ENCODE peak calls at places on chromosomes 13 and 19, in six cellular contexts. One of them, this sample, is unnamed.

GRCh38 chr19:49106648-49107135 is 7.5 kb upstream of the LIN7B start:
- DNase-seq in transverse colon: peak; percentile 61
- DNase-seq in breast epithelium: no peak
- DNase-seq in neural progenitor cell: peak; percentile 76
- DNase-seq in A549: peak; percentile 87
- DNase-seq in testis: peak; percentile 63
- DNase-seq in this sample: no peak

GRCh38 chr13:52830946-52831345 is 17.5 kb downstream of the PCDH8 start:
- DNase-seq in transverse colon: no peak
- DNase-seq in breast epithelium: no peak
- DNase-seq in neural progenitor cell: no peak
- DNase-seq in A549: no peak
- DNase-seq in testis: no peak
- DNase-seq in this sample: no peak

GRCh38 chr19:52190679-52191293 is 934 bp downstream of the PPP2R1A start:
- DNase-seq in transverse colon: peak; percentile 55
- DNase-seq in breast epithelium: no peak
- DNase-seq in neural progenitor cell: peak; percentile 38
- DNase-seq in A549: peak; percentile 51
- DNase-seq in testis: peak; percentile 44
- DNase-seq in this sample: no peak

GRCh38 chr13:98450012-98450411 is 126.9 kb downstream of the STK24 start:
- DNase-seq in transverse colon: no peak
- DNase-seq in breast epithelium: no peak
- DNase-seq in neural progenitor cell: no peak
- DNase-seq in A549: no peak
- DNase-seq in testis: no peak
- DNase-seq in this sample: no peak

GRCh38 chr19:38394488-38394887 is 6.0 kb downstream of the SPRED3 start:
- DNase-seq in transverse colon: no peak
- DNase-seq in breast epithelium: no peak
- DNase-seq in neural progenitor cell: peak; percentile 86
- DNase-seq in A549: no peak
- DNase-seq in testis: no peak
- DNase-seq in this sample: no peak

GRCh38 chr13:86155756-86156155 is 356.5 kb upstream of the SLITRK6 start:
- DNase-seq in transverse colon: no peak
- DNase-seq in breast epithelium: no peak
- DNase-seq in neural progenitor cell: peak; percentile 8
- DNase-seq in A549: no peak
- DNase-seq in testis: no peak
- DNase-seq in this sample: no peak

GRCh38 chr19:28027116-28027515 is 1185.8 kb downstream of the UQCRFS1 start:
- DNase-seq in transverse colon: no peak
- DNase-seq in breast epithelium: no peak
- DNase-seq in neural progenitor cell: no peak
- DNase-seq in A549: no peak
- DNase-seq in testis: no peak
- DNase-seq in this sample: no peak

GRCh38 chr13:93231867-93232266 is 5.3 kb downstream of the GPC6 start:
- DNase-seq in transverse colon: no peak
- DNase-seq in breast epithelium: no peak
- DNase-seq in neural progenitor cell: no peak
- DNase-seq in A549: no peak
- DNase-seq in testis: no peak
- DNase-seq in this sample: no peak

GRCh38 chr13:51015973-51016372 is 95.1 kb downstream of the C13orf42 start:
- DNase-seq in transverse colon: no peak
- DNase-seq in breast epithelium: no peak
- DNase-seq in neural progenitor cell: no peak
- DNase-seq in A549: no peak
- DNase-seq in testis: no peak
- DNase-seq in this sample: no peak

GRCh38 chr19:12723643-12724426 is at the start of gene TNPO2:
- DNase-seq in transverse colon: peak; percentile 69
- DNase-seq in breast epithelium: no peak
- DNase-seq in neural progenitor cell: peak; percentile 92
- DNase-seq in A549: peak; percentile 74
- DNase-seq in testis: peak; percentile 80
- DNase-seq in this sample: no peak

GRCh38 chr13:112067871-112068305 is 939 bp downstream of the SOX1 start:
- DNase-seq in transverse colon: no peak
- DNase-seq in breast epithelium: no peak
- DNase-seq in neural progenitor cell: peak; percentile 76
- DNase-seq in A549: no peak
- DNase-seq in testis: no peak
- DNase-seq in this sample: no peak

GRCh38 chr19:51296331-51297093 is 14.9 kb upstream of the IGLON5 start:
- DNase-seq in transverse colon: no peak
- DNase-seq in breast epithelium: no peak
- DNase-seq in neural progenitor cell: peak; percentile 33
- DNase-seq in A549: peak; percentile 36
- DNase-seq in testis: peak; percentile 32
- DNase-seq in this sample: no peak

GRCh38 chr13:40061466-40062450 is 406.3 kb downstream of the COG6 start:
- DNase-seq in transverse colon: no peak
- DNase-seq in breast epithelium: no peak
- DNase-seq in neural progenitor cell: no peak
- DNase-seq in A549: no peak
- DNase-seq in testis: no peak
- DNase-seq in this sample: no peak

GRCh38 chr19:17686592-17687042 is 1.5 kb downstream of the UNC13A start:
- DNase-seq in transverse colon: no peak
- DNase-seq in breast epithelium: no peak
- DNase-seq in neural progenitor cell: peak; percentile 66
- DNase-seq in A549: peak; percentile 80
- DNase-seq in testis: peak; percentile 20
- DNase-seq in this sample: no peak

GRCh38 chr19:6663236-6664187 is 6.4 kb downstream of the TNFSF14 start:
- DNase-seq in transverse colon: no peak
- DNase-seq in breast epithelium: no peak
- DNase-seq in neural progenitor cell: no peak
- DNase-seq in A549: no peak
- DNase-seq in testis: no peak
- DNase-seq in this sample: no peak

GRCh38 chr19:22545751-22546150 is 88.4 kb upstream of the ZNF492 start:
- DNase-seq in transverse colon: peak; percentile 12
- DNase-seq in breast epithelium: peak; percentile 70
- DNase-seq in neural progenitor cell: peak; percentile 7
- DNase-seq in A549: peak; percentile 27
- DNase-seq in testis: peak; percentile 86
- DNase-seq in this sample: no peak

GRCh38 chr19:45769821-45770191 is 754 bp upstream of the SIX5 start:
- DNase-seq in transverse colon: peak; percentile 65
- DNase-seq in breast epithelium: no peak
- DNase-seq in neural progenitor cell: peak; percentile 73
- DNase-seq in A549: peak; percentile 70
- DNase-seq in testis: peak; percentile 55
- DNase-seq in this sample: no peak

GRCh38 chr19:18906605-18907519 is 10.9 kb upstream of the CERS1 start:
- DNase-seq in transverse colon: no peak
- DNase-seq in breast epithelium: no peak
- DNase-seq in neural progenitor cell: no peak
- DNase-seq in A549: no peak
- DNase-seq in testis: peak; percentile 94
- DNase-seq in this sample: no peak

GRCh38 chr19:18910010-18910409 is 9.2 kb downstream of the COPE start:
- DNase-seq in transverse colon: no peak
- DNase-seq in breast epithelium: no peak
- DNase-seq in neural progenitor cell: no peak
- DNase-seq in A549: no peak
- DNase-seq in testis: no peak
- DNase-seq in this sample: no peak

GRCh38 chr19:18910801-18911436 is 8.3 kb downstream of the COPE start:
- DNase-seq in transverse colon: no peak
- DNase-seq in breast epithelium: no peak
- DNase-seq in neural progenitor cell: no peak
- DNase-seq in A549: no peak
- DNase-seq in testis: no peak
- DNase-seq in this sample: no peak

GRCh38 chr19:18905520-18906236 is 9.7 kb upstream of the CERS1 start:
- DNase-seq in transverse colon: no peak
- DNase-seq in breast epithelium: no peak
- DNase-seq in neural progenitor cell: no peak
- DNase-seq in A549: no peak
- DNase-seq in testis: peak; percentile 64
- DNase-seq in this sample: no peak

GRCh38 chr19:18908917-18909619 is 10.1 kb downstream of the COPE start:
- DNase-seq in transverse colon: no peak
- DNase-seq in breast epithelium: no peak
- DNase-seq in neural progenitor cell: no peak
- DNase-seq in A549: no peak
- DNase-seq in testis: no peak
- DNase-seq in this sample: no peak
- H3K27ac ChIP-seq in transverse colon: no peak overlapping the region
- H3K27ac ChIP-seq in breast epithelium: no peak overlapping the region
- H3K27ac ChIP-seq in neural progenitor cell: no peak overlapping the region
- H3K27ac ChIP-seq in A549: no peak overlapping the region
- H3K27ac ChIP-seq in testis: no peak overlapping the region
- H3K27ac ChIP-seq in this sample: no peak overlapping the region

GRCh38 chr13:91817250-91817649 is 418.8 kb downstream of the GPC5 start:
- DNase-seq in transverse colon: no peak
- DNase-seq in breast epithelium: no peak
- DNase-seq in neural progenitor cell: no peak
- DNase-seq in A549: peak; percentile 17
- DNase-seq in testis: no peak
- DNase-seq in this sample: no peak
- TF ChIP-seq CTCF in transverse colon: no peak
- TF ChIP-seq CTCF in breast epithelium: no peak
- TF ChIP-seq CTCF in neural progenitor cell: peak; percentile 31
- TF ChIP-seq CTCF in A549: no peak
- TF ChIP-seq CTCF in testis: no peak
- TF ChIP-seq CTCF in this sample: no peak

GRCh38 chr19:35787227-35787799 is 11.9 kb downstream of the ARHGAP33 start:
- DNase-seq in transverse colon: no peak
- DNase-seq in breast epithelium: no peak
- DNase-seq in neural progenitor cell: no peak
- DNase-seq in A549: no peak
- DNase-seq in testis: no peak
- DNase-seq in this sample: no peak

GRCh38 chr19:35783469-35784400 is 8.4 kb downstream of the ARHGAP33 start:
- DNase-seq in transverse colon: no peak
- DNase-seq in breast epithelium: no peak
- DNase-seq in neural progenitor cell: no peak
- DNase-seq in A549: no peak
- DNase-seq in testis: no peak
- DNase-seq in this sample: no peak

GRCh38 chr19:35784401-35785086 is 9.2 kb downstream of the ARHGAP33 start:
- DNase-seq in transverse colon: no peak
- DNase-seq in breast epithelium: no peak
- DNase-seq in neural progenitor cell: peak; percentile 87
- DNase-seq in A549: no peak
- DNase-seq in testis: no peak
- DNase-seq in this sample: no peak

GRCh38 chr19:35786299-35787160 is 11.2 kb downstream of the ARHGAP33 start:
- DNase-seq in transverse colon: no peak
- DNase-seq in breast epithelium: no peak
- DNase-seq in neural progenitor cell: no peak
- DNase-seq in A549: no peak
- DNase-seq in testis: no peak
- DNase-seq in this sample: no peak

DNA sequence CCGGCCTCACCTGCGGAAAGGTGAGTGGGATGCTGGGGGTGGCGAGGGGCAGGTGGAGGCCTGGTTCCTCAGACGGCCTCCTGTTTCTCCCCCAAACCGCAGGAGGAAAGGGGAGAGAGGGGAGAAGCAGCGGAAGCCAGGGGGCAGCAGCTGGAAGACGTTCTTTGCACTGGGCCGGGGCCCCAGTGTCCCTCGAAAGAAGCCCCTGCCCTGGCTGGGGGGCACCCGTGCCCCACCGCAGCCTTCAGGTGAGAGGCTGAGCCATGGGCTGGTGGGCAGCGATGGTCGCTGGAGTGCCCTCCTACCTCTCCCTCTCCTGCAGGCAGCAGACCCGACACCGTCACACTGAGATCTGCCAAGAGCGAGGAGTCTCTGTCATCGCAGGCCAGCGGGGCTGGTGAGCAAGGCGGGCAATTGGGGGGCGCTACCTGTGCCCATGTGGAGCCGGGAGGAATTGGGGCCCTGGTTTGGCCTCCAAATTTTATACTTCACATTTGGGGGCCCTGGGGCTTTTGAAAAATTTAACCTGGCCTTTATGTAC is 9.8 kb downstream of the ARHGAP33 start:
- DNase-seq in transverse colon: no peak
- DNase-seq in breast epithelium: no peak
- DNase-seq in neural progenitor cell: no peak
- DNase-seq in A549: no peak
- DNase-seq in testis: no peak
- DNase-seq in this sample: no peak
- H3K4me3 ChIP-seq in transverse colon: no peak overlapping the region
- H3K4me3 ChIP-seq in breast epithelium: no peak overlapping the region
- H3K4me3 ChIP-seq in neural progenitor cell: peak overlapping the region; percentile 43
- H3K4me3 ChIP-seq in A549: no peak overlapping the region
- H3K4me3 ChIP-seq in testis: no peak overlapping the region
- H3K4me3 ChIP-seq in this sample: no peak overlapping the region

GRCh38 chr19:3145909-3146676 is 10.3 kb downstream of the GNA15 start:
- DNase-seq in transverse colon: no peak
- DNase-seq in breast epithelium: no peak
- DNase-seq in neural progenitor cell: peak; percentile 1
- DNase-seq in A549: no peak
- DNase-seq in testis: no peak
- DNase-seq in this sample: no peak
- H3K27ac ChIP-seq in transverse colon: no peak overlapping the region
- H3K27ac ChIP-seq in breast epithelium: no peak overlapping the region
- H3K27ac ChIP-seq in neural progenitor cell: no peak overlapping the region
- H3K27ac ChIP-seq in A549: no peak overlapping the region
- H3K27ac ChIP-seq in testis: no peak overlapping the region
- H3K27ac ChIP-seq in this sample: no peak overlapping the region

GRCh38 chr19:31313291-31314030 is 35.8 kb downstream of the TSHZ3 start:
- DNase-seq in transverse colon: no peak
- DNase-seq in breast epithelium: no peak
- DNase-seq in neural progenitor cell: no peak
- DNase-seq in A549: no peak
- DNase-seq in testis: no peak
- DNase-seq in this sample: no peak

GRCh38 chr19:31314156-31314555 is 35.1 kb downstream of the TSHZ3 start:
- DNase-seq in transverse colon: no peak
- DNase-seq in breast epithelium: no peak
- DNase-seq in neural progenitor cell: no peak
- DNase-seq in A549: no peak
- DNase-seq in testis: no peak
- DNase-seq in this sample: no peak

GRCh38 chr19:31315621-31316011 is 33.6 kb downstream of the TSHZ3 start:
- DNase-seq in transverse colon: no peak
- DNase-seq in breast epithelium: no peak
- DNase-seq in neural progenitor cell: no peak
- DNase-seq in A549: no peak
- DNase-seq in testis: no peak
- DNase-seq in this sample: no peak

GRCh38 chr19:31316201-31316951 is 32.9 kb downstream of the TSHZ3 start:
- DNase-seq in transverse colon: peak; percentile 31
- DNase-seq in breast epithelium: no peak
- DNase-seq in neural progenitor cell: peak; percentile 84
- DNase-seq in A549: no peak
- DNase-seq in testis: peak; percentile 27
- DNase-seq in this sample: no peak

GRCh38 chr19:31314849-31315620 is 34.2 kb downstream of the TSHZ3 start:
- DNase-seq in transverse colon: no peak
- DNase-seq in breast epithelium: no peak
- DNase-seq in neural progenitor cell: peak; percentile 56
- DNase-seq in A549: peak; percentile 20
- DNase-seq in testis: no peak
- DNase-seq in this sample: no peak
- TF ChIP-seq CTCF in transverse colon: no peak
- TF ChIP-seq CTCF in breast epithelium: no peak
- TF ChIP-seq CTCF in neural progenitor cell: peak; percentile 53
- TF ChIP-seq CTCF in A549: no peak
- TF ChIP-seq CTCF in testis: no peak
- TF ChIP-seq CTCF in this sample: no peak